ENCODE peak calls at places on chromosomes 2 and 18, in five cellular contexts. One of them, this sample, is unnamed.

GRCh38 chr2:20012282-20013060 is at the start of gene MATN3:
- DNase-seq in fibroblast of the aortic adventitia: peak
- DNase-seq in tibial artery: no peak
- DNase-seq in OCI-LY7: no peak
- DNase-seq in brain microvascular endothelial cell: no peak
- DNase-seq in this sample: peak

GRCh38 chr2:128651000-128651399 is 332.3 kb upstream of the HS6ST1 start:
- DNase-seq in OCI-LY7: no peak
- DNase-seq in fibroblast of the aortic adventitia: no peak
- DNase-seq in tibial artery: no peak
- DNase-seq in brain microvascular endothelial cell: no peak
- DNase-seq in this sample: no peak

GRCh38 chr18:28204154-28204553 is 27.2 kb upstream of the CDH2 start:
- DNase-seq in fibroblast of the aortic adventitia: peak
- DNase-seq in OCI-LY7: no peak
- DNase-seq in brain microvascular endothelial cell: peak
- DNase-seq in tibial artery: no peak
- DNase-seq in this sample: no peak

GRCh38 chr2:64622443-64623231 is 31.1 kb downstream of the SERTAD2 start:
- DNase-seq in fibroblast of the aortic adventitia: peak
- DNase-seq in OCI-LY7: no peak
- DNase-seq in tibial artery: no peak
- DNase-seq in brain microvascular endothelial cell: peak
- DNase-seq in this sample: peak

GRCh38 chr2:10079192-10079930 is 850 bp downstream of the CYS1 start:
- DNase-seq in brain microvascular endothelial cell: peak
- DNase-seq in OCI-LY7: peak
- DNase-seq in tibial artery: peak
- DNase-seq in fibroblast of the aortic adventitia: peak
- DNase-seq in this sample: no peak

GRCh38 chr2:144516981-144517824 is 2.7 kb downstream of the ZEB2 start:
- DNase-seq in fibroblast of the aortic adventitia: peak
- DNase-seq in tibial artery: peak
- DNase-seq in brain microvascular endothelial cell: peak
- DNase-seq in OCI-LY7: peak
- DNase-seq in this sample: no peak

GRCh38 chr2:26355038-26355995 is 8.7 kb upstream of the ADGRF3 start:
- DNase-seq in tibial artery: no peak
- DNase-seq in OCI-LY7: no peak
- DNase-seq in brain microvascular endothelial cell: peak
- DNase-seq in fibroblast of the aortic adventitia: peak
- DNase-seq in this sample: no peak

GRCh38 chr2:177983183-177983788 is 89.3 kb downstream of the PDE11A start:
- DNase-seq in OCI-LY7: peak
- DNase-seq in brain microvascular endothelial cell: peak
- DNase-seq in fibroblast of the aortic adventitia: peak
- DNase-seq in tibial artery: no peak
- DNase-seq in this sample: no peak

GRCh38 chr2:64331430-64331700 is 122.6 kb upstream of the LGALSL start:
- DNase-seq in brain microvascular endothelial cell: no peak
- DNase-seq in OCI-LY7: no peak
- DNase-seq in fibroblast of the aortic adventitia: no peak
- DNase-seq in tibial artery: no peak
- DNase-seq in this sample: no peak

GRCh38 chr2:118014492-118014824 is 588 bp upstream of the CCDC93 start:
- DNase-seq in OCI-LY7: no peak
- DNase-seq in fibroblast of the aortic adventitia: no peak
- DNase-seq in brain microvascular endothelial cell: no peak
- DNase-seq in tibial artery: no peak
- DNase-seq in this sample: no peak

GRCh38 chr2:195830968-195831810 is 174.2 kb downstream of the SLC39A10 start:
- DNase-seq in brain microvascular endothelial cell: no peak
- DNase-seq in OCI-LY7: no peak
- DNase-seq in tibial artery: no peak
- DNase-seq in fibroblast of the aortic adventitia: no peak
- DNase-seq in this sample: no peak

GRCh38 chr18:78730564-78731422 is 248.8 kb upstream of the SALL3 start:
- DNase-seq in tibial artery: no peak
- DNase-seq in OCI-LY7: no peak
- DNase-seq in fibroblast of the aortic adventitia: no peak
- DNase-seq in brain microvascular endothelial cell: no peak
- DNase-seq in this sample: peak

GRCh38 chr2:160108231-160108630 is 45.8 kb upstream of the PLA2R1 start:
- DNase-seq in tibial artery: no peak
- DNase-seq in fibroblast of the aortic adventitia: no peak
- DNase-seq in brain microvascular endothelial cell: no peak
- DNase-seq in OCI-LY7: no peak
- DNase-seq in this sample: no peak

GRCh38 chr18:71327443-71328120 is 1038.7 kb downstream of the SOCS6 start:
- DNase-seq in brain microvascular endothelial cell: no peak
- DNase-seq in tibial artery: no peak
- DNase-seq in OCI-LY7: no peak
- DNase-seq in fibroblast of the aortic adventitia: no peak
- DNase-seq in this sample: peak

GRCh38 chr2:69554981-69555380 is 88.6 kb downstream of the AAK1 start:
- DNase-seq in OCI-LY7: no peak
- DNase-seq in fibroblast of the aortic adventitia: peak
- DNase-seq in brain microvascular endothelial cell: no peak
- DNase-seq in tibial artery: peak
- DNase-seq in this sample: no peak

GRCh38 chr18:56085561-56085960 is 497.6 kb upstream of the TCF4 start:
- DNase-seq in tibial artery: peak
- DNase-seq in fibroblast of the aortic adventitia: peak
- DNase-seq in brain microvascular endothelial cell: peak
- DNase-seq in OCI-LY7: no peak
- DNase-seq in this sample: no peak

GRCh38 chr2:104790100-104790811 is 63.7 kb upstream of the POU3F3 start:
- DNase-seq in OCI-LY7: no peak
- DNase-seq in fibroblast of the aortic adventitia: no peak
- DNase-seq in tibial artery: no peak
- DNase-seq in brain microvascular endothelial cell: peak
- DNase-seq in this sample: no peak

GRCh38 chr2:202870431-202871160 is 970 bp downstream of the ICA1L start:
- DNase-seq in OCI-LY7: peak
- DNase-seq in tibial artery: peak
- DNase-seq in brain microvascular endothelial cell: peak
- DNase-seq in fibroblast of the aortic adventitia: peak
- DNase-seq in this sample: peak

GRCh38 chr2:52260904-52261303 is 1229.0 kb upstream of the NRXN1 start:
- DNase-seq in fibroblast of the aortic adventitia: peak
- DNase-seq in brain microvascular endothelial cell: no peak
- DNase-seq in tibial artery: no peak
- DNase-seq in OCI-LY7: no peak
- DNase-seq in this sample: no peak

GRCh38 chr2:29628882-29629281 is 292.5 kb downstream of the ALK start:
- DNase-seq in tibial artery: no peak
- DNase-seq in brain microvascular endothelial cell: no peak
- DNase-seq in OCI-LY7: no peak
- DNase-seq in fibroblast of the aortic adventitia: peak
- DNase-seq in this sample: no peak

GRCh38 chr2:47950340-47951280 is 44.3 kb upstream of the FBXO11 start:
- DNase-seq in OCI-LY7: no peak
- DNase-seq in fibroblast of the aortic adventitia: no peak
- DNase-seq in brain microvascular endothelial cell: no peak
- DNase-seq in tibial artery: no peak
- DNase-seq in this sample: no peak

GRCh38 chr2:124213977-124214587 is 189.0 kb downstream of the CNTNAP5 start:
- DNase-seq in brain microvascular endothelial cell: no peak
- DNase-seq in OCI-LY7: no peak
- DNase-seq in fibroblast of the aortic adventitia: no peak
- DNase-seq in tibial artery: no peak
- DNase-seq in this sample: no peak

GRCh38 chr2:53826587-53827397 is 33.0 kb downstream of the GPR75 start:
- DNase-seq in fibroblast of the aortic adventitia: no peak
- DNase-seq in tibial artery: no peak
- DNase-seq in OCI-LY7: no peak
- DNase-seq in brain microvascular endothelial cell: no peak
- DNase-seq in this sample: no peak

GRCh38 chr2:126661001-126661400 is 5.0 kb downstream of the GYPC start:
- DNase-seq in OCI-LY7: no peak
- DNase-seq in tibial artery: no peak
- DNase-seq in fibroblast of the aortic adventitia: no peak
- DNase-seq in brain microvascular endothelial cell: no peak
- DNase-seq in this sample: no peak

GRCh38 chr2:183229386-183229785 is 105.1 kb downstream of the NUP35 start:
- DNase-seq in tibial artery: no peak
- DNase-seq in fibroblast of the aortic adventitia: no peak
- DNase-seq in brain microvascular endothelial cell: peak
- DNase-seq in OCI-LY7: no peak
- DNase-seq in this sample: no peak

GRCh38 chr2:169221745-169222369 is 140.5 kb downstream of the LRP2 start:
- DNase-seq in brain microvascular endothelial cell: no peak
- DNase-seq in tibial artery: no peak
- DNase-seq in OCI-LY7: no peak
- DNase-seq in fibroblast of the aortic adventitia: peak
- DNase-seq in this sample: no peak

DNA sequence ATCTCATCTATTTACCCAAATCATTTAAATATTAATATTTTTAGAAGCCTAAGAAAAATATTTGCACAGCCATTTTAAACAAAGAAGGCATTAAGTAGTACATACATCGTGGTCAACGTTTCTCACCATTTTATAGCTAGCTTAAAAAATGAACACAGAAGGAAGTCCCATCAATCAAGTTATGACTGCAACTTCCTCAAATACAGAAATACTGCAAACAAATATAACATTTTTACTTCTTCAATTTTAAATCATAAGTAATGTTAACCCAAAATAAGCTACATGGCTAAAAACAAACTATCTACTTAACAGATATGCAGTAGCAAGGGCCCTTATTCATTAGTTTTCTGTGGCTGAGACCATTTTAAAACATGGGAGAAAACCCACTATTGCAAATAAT is 30.6 kb downstream of the ITSN2 start:
- DNase-seq in fibroblast of the aortic adventitia: no peak
- DNase-seq in tibial artery: no peak
- DNase-seq in brain microvascular endothelial cell: no peak
- DNase-seq in OCI-LY7: peak
- DNase-seq in this sample: no peak
- H3K4me3 ChIP-seq in fibroblast of the aortic adventitia: no peak
- H3K4me3 ChIP-seq in tibial artery: no peak
- H3K4me3 ChIP-seq in brain microvascular endothelial cell: no peak
- H3K4me3 ChIP-seq in OCI-LY7: peak
- H3K4me3 ChIP-seq in this sample: no peak

GRCh38 chr18:77208969-77209368 is 40.7 kb upstream of the GALR1 start:
- DNase-seq in OCI-LY7: peak
- DNase-seq in brain microvascular endothelial cell: peak
- DNase-seq in fibroblast of the aortic adventitia: peak
- DNase-seq in tibial artery: peak
- DNase-seq in this sample: no peak

GRCh38 chr18:77206676-77207370 is 42.8 kb upstream of the GALR1 start:
- DNase-seq in OCI-LY7: no peak
- DNase-seq in fibroblast of the aortic adventitia: peak
- DNase-seq in brain microvascular endothelial cell: peak
- DNase-seq in tibial artery: peak
- DNase-seq in this sample: no peak

GRCh38 chr18:77207540-77207939 is 42.1 kb upstream of the GALR1 start:
- DNase-seq in OCI-LY7: peak
- DNase-seq in brain microvascular endothelial cell: peak
- DNase-seq in tibial artery: peak
- DNase-seq in fibroblast of the aortic adventitia: peak
- DNase-seq in this sample: peak

GRCh38 chr18:77210249-77210648 is 39.4 kb upstream of the GALR1 start:
- DNase-seq in brain microvascular endothelial cell: no peak
- DNase-seq in OCI-LY7: no peak
- DNase-seq in tibial artery: no peak
- DNase-seq in fibroblast of the aortic adventitia: no peak
- DNase-seq in this sample: no peak

DNA sequence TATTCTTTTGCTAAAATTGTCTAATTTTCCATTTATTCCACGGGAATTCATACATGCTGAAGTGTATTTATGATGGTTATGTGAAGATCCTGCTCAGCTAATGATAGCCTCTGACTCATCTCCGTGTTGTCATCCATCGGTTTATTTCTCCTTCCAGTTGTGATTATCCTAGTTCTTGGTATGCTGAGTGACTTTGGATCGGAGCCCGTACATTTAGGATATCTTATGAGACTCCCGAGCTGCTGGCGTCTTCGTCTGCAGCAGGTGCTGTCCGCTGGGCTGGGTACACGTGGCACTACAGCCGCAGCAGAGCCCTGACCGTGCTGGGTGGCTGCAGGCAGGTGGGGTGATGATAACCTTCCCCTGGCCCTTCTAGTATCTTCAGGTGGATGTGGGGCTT is 40.1 kb upstream of the GALR1 start:
- DNase-seq in tibial artery: no peak
- DNase-seq in OCI-LY7: no peak
- DNase-seq in fibroblast of the aortic adventitia: no peak
- DNase-seq in brain microvascular endothelial cell: peak
- DNase-seq in this sample: no peak
- H3K4me3 ChIP-seq in tibial artery: no peak
- H3K4me3 ChIP-seq in OCI-LY7: no peak
- H3K4me3 ChIP-seq in fibroblast of the aortic adventitia: no peak
- H3K4me3 ChIP-seq in brain microvascular endothelial cell: no peak
- H3K4me3 ChIP-seq in this sample: no peak

GRCh38 chr18:3455938-3456685 is 6.1 kb downstream of the TGIF1 start:
- DNase-seq in tibial artery: no peak
- DNase-seq in OCI-LY7: no peak
- DNase-seq in brain microvascular endothelial cell: no peak
- DNase-seq in fibroblast of the aortic adventitia: peak
- DNase-seq in this sample: no peak
- H3K4me3 ChIP-seq in tibial artery: no peak
- H3K4me3 ChIP-seq in OCI-LY7: no peak
- H3K4me3 ChIP-seq in brain microvascular endothelial cell: no peak
- H3K4me3 ChIP-seq in fibroblast of the aortic adventitia: peak
- H3K4me3 ChIP-seq in this sample: no peak

GRCh38 chr18:48973731-48974130 is 23.0 kb upstream of the SMAD7 start:
- DNase-seq in OCI-LY7: no peak
- DNase-seq in fibroblast of the aortic adventitia: no peak
- DNase-seq in tibial artery: no peak
- DNase-seq in brain microvascular endothelial cell: no peak
- DNase-seq in this sample: no peak

GRCh38 chr18:48977914-48978313 is 27.1 kb upstream of the SMAD7 start:
- DNase-seq in fibroblast of the aortic adventitia: no peak
- DNase-seq in brain microvascular endothelial cell: no peak
- DNase-seq in OCI-LY7: no peak
- DNase-seq in tibial artery: no peak
- DNase-seq in this sample: no peak

GRCh38 chr18:48975817-48976649 is 25.3 kb upstream of the SMAD7 start:
- DNase-seq in brain microvascular endothelial cell: no peak
- DNase-seq in OCI-LY7: peak
- DNase-seq in tibial artery: no peak
- DNase-seq in fibroblast of the aortic adventitia: peak
- DNase-seq in this sample: no peak

GRCh38 chr18:48975221-48975816 is 24.6 kb upstream of the SMAD7 start:
- DNase-seq in OCI-LY7: no peak
- DNase-seq in fibroblast of the aortic adventitia: no peak
- DNase-seq in tibial artery: no peak
- DNase-seq in brain microvascular endothelial cell: no peak
- DNase-seq in this sample: no peak

GRCh38 chr18:48974304-48975220 is 23.8 kb upstream of the SMAD7 start:
- DNase-seq in tibial artery: no peak
- DNase-seq in brain microvascular endothelial cell: no peak
- DNase-seq in fibroblast of the aortic adventitia: no peak
- DNase-seq in OCI-LY7: no peak
- DNase-seq in this sample: no peak
- H3K4me3 ChIP-seq in tibial artery: peak
- H3K4me3 ChIP-seq in brain microvascular endothelial cell: peak
- H3K4me3 ChIP-seq in fibroblast of the aortic adventitia: peak
- H3K4me3 ChIP-seq in OCI-LY7: no peak
- H3K4me3 ChIP-seq in this sample: no peak

This sample was measured in mucosa of descending colon.